ENCODE peak calls at places on chromosomes 7 and 10, in five cellular contexts. V is GM23338, S is HCT116, Y is hepatocyte, M is PC-3. A is an unnamed sample.
A peak's percentile ranks its signal among the peaks of the same experiment; 100 is the strongest.

GRCh38 chr10:20363666-20364065 is 533.4 kb downstream of the NEBL start:
- DNase-seq in M (no peak), Y (no peak), S (no peak), V (no peak), A (no peak)

GRCh38 chr10:25694206-25694933 is 239.7 kb upstream of the MYO3A start:
- DNase-seq in S (no peak), V (no peak), M (no peak), Y (no peak), A (no peak)

GRCh38 chr10:110005716-110006115 is 2.1 kb upstream of the ADD3 start:
- DNase-seq in S (no peak), Y (peak; percentile 65), V (peak; percentile 52), M (no peak), A (peak; percentile 56)

GRCh38 chr10:15231403-15231802 is 62.9 kb upstream of the NMT2 start:
- DNase-seq in M (no peak), S (no peak), Y (no peak), V (no peak), A (no peak)

GRCh38 chr10:79380918-79381775 is 33.9 kb downstream of the PPIF start:
- DNase-seq in Y (no peak), V (no peak), M (no peak), S (no peak), A (no peak)

GRCh38 chr10:100866575-100867098 is 46.1 kb upstream of the SLF2 start:
- DNase-seq in V (peak; percentile 79), S (no peak), M (no peak), Y (no peak), A (peak; percentile 92)

GRCh38 chr7:102097601-102098161 is 189.0 kb upstream of the SH2B2 start:
- DNase-seq in V (no peak), Y (peak; percentile 64), S (peak; percentile 88), M (peak; percentile 40), A (peak; percentile 90)

GRCh38 chr7:146235210-146235609 is 118.6 kb downstream of the CNTNAP2 start:
- DNase-seq in S (no peak), Y (no peak), M (no peak), V (no peak), A (peak; percentile 16)

GRCh38 chr10:14564268-14564744 is 210.4 kb downstream of the FAM107B start:
- DNase-seq in Y (no peak), M (no peak), V (no peak), S (no peak), A (no peak)

GRCh38 chr7:47461161-47461560 is 120.8 kb downstream of the TNS3 start:
- DNase-seq in Y (no peak), M (no peak), V (no peak), S (no peak), A (no peak)

GRCh38 chr7:30349170-30349569 is 64.8 kb downstream of the ZNRF2 start:
- DNase-seq in M (peak; percentile 54), Y (peak; percentile 13), V (peak; percentile 35), S (no peak), A (no peak)

GRCh38 chr10:96496281-96496925 is 17.3 kb downstream of the TLL2 start:
- DNase-seq in S (no peak), V (peak; percentile 70), Y (peak; percentile 69), M (peak; percentile 35), A (peak; percentile 72)

GRCh38 chr10:83963446-83963845 is 175.9 kb upstream of the GHITM start:
- DNase-seq in S (no peak), Y (no peak), M (no peak), V (no peak), A (no peak)

GRCh38 chr10:83960125-83960524 is 179.2 kb upstream of the GHITM start:
- DNase-seq in M (no peak), S (no peak), Y (no peak), V (no peak), A (no peak)

GRCh38 chr10:83959330-83959729 is 180.0 kb upstream of the GHITM start:
- DNase-seq in S (no peak), V (no peak), Y (no peak), M (no peak), A (no peak)

GRCh38 chr10:83965473-83965872 is 173.8 kb upstream of the GHITM start:
- DNase-seq in M (no peak), V (peak; percentile 57), Y (no peak), S (no peak), A (peak; percentile 58)

DNA sequence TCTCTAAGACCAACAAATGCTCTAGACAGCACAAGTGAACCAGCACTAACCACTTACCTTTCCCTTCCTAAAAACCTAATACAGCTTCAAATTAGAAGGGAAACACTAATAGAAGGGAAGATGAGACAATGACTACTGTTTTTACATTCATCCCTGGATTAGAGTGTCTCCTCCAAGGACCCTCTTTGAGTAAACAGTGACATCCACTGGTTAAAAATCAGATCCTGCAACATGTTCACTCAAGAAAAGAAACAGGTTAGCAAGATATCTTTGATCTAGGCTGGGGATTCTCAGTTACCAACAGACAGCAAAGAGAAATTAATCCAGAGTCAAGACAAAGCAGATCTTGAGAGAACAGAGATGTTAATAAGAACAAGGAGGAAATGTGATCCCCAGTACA is 177.7 kb upstream of the GHITM start:
- DNase-seq in M (no peak), V (peak; percentile 52), S (no peak), Y (no peak), A (peak; percentile 54)
- TF ChIP-seq CTCF in M (no peak), V (peak; percentile 74), S (no peak), Y (peak; percentile 32), A (peak; percentile 72)

DNA sequence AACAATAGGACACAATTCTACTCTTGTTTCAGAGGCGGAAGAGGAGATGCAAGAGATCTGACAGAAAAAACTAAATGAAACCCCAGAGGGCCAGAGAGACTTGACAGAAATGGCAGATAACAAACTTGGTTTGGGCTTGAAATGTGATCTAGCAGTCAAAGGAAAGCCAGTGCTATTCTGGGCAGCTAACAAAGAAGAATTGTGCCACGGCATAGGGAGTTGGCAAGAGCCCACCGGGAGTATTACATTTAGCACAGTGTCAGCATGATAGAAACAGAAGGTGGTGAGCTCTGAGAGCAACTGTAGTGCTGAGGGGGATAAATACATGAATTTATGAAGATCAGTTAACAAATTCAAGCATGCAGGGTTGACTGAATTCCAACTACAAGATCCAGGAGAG is 91.1 kb downstream of the AHCYL2 start:
- DNase-seq in V (no peak), M (no peak), Y (no peak), S (no peak), A (no peak)
- TF ChIP-seq EZH2phosphoT487 in V (no peak), M (no peak), Y (no peak), S (no peak), A (no peak)

DNA sequence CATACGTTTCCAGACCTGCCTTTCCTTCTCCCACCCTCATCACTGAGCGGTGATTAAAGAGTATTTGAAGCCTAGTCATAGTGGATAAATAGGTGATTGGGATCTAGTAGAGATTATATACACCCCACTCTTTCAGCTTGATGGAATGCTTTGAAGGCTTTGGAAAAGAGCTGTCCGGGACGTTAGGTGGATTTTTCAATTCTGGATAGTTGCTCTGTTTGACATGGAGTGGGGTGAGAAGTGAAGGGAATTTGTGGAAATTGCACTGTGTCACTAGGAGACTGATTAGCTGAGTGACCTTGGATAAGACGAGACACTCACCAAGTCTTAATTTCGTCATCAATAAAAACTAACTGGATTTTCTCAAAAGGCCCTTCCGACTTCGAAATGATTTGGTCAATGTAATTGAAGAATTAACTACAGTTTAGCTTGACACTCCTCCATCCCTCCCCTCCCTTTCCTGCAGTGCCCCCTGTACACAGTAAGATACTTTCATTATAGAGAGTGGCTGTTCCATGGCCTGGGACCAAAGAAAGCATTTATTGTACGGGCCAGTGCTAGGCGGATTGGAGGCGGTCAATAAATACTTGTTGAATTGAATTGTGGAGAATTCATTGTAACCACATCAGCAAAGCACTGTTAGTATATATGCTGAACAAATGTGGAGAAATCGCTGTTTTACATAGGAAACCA is 959 bp downstream of the ZKSCAN1 start:
- DNase-seq in V (no peak), Y (peak; percentile 24), S (no peak), M (no peak), A (no peak)
- TF ChIP-seq CTCF in V (no peak), Y (no peak), S (no peak), M (no peak), A (no peak)

DNA sequence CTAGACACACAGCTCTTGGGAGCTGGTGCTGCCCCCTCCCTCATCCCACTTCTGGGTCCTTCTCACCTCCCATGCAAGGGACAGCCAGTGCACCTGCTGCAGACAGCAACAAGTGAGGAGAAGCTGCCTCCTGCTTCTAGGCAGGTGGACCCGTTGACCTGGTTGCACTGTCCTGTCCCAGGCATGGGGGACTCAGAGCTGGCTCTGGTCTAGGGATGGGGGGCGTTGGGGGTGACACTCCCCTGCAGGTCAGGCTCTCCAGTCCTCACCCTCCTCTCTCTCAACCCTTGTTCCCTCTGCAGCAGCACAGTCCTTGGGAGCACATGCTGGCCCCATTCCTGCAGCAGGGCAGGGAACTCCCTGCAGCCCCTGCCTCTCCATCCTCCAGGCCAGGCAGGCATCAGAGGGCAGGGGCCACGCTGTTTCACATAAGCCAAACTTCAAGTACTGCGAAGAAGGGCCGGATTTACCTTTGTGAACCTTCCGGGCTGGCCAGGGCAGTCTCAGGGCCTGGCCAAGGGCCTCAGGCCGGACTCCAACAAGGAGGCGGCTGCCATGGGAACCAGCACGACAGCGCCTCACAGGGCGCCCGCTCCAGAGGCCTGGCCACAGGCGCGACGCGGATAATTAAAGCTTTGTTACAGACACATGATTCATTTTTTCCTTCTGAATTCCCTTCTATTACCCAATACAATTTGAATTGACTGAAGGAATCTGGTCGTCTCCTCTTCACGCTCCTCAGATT is 48.5 kb downstream of the RASGEF1A start:
- DNase-seq in Y (no peak), V (no peak), S (no peak), M (no peak), A (no peak)
- TF ChIP-seq EZH2phosphoT487 in Y (no peak), V (no peak), S (no peak), M (no peak), A (no peak)

GRCh38 chr7:151125835-151126481 is 39.7 kb downstream of the AGAP3 start:
- DNase-seq in S (no peak), V (peak; percentile 78), M (no peak), Y (peak; percentile 50), A (peak; percentile 80)

GRCh38 chr7:151124205-151124880 is 38.1 kb downstream of the AGAP3 start:
- DNase-seq in S (no peak), Y (no peak), M (no peak), V (no peak), A (no peak)

GRCh38 chr7:151126500-151127137 is 40.3 kb downstream of the AGAP3 start:
- DNase-seq in S (no peak), M (no peak), V (peak; percentile 41), Y (no peak), A (peak; percentile 41)

GRCh38 chr7:151124899-151125399 is 38.7 kb downstream of the AGAP3 start:
- DNase-seq in M (no peak), V (no peak), S (no peak), Y (no peak), A (no peak)

DNA sequence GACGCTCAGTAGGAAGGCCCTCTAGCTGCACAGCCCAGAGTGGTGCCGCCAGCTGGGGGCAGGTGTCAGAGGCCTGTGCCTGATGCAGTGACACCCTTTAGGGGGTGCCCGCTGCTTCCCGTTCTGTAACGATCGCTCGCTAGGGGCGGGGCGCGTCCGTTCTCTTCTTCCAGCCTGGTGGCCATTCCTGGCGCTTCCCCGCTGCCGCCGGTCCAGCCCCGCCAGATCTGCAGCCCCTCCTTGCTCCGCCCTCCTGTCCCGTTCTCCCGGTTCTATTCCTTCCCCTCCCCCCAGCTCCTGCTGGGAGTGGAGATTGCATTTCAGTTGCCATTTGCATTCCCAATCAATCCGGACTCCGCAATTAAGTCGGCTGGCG is 39.2 kb downstream of the AGAP3 start:
- DNase-seq in M (no peak), S (no peak), V (peak; percentile 88), Y (peak; percentile 50), A (peak; percentile 93)
- TF ChIP-seq CTCF in M (no peak), S (no peak), V (peak; percentile 44), Y (no peak), A (peak; percentile 45)

A was measured in neural progenitor cell.